ENCODE peak calls at places on chromosomes 5 and 9, in six cellular contexts. W is HTR-8/SVneo, S is KBM-7, B is heart right ventricle, F is fibroblast of villous mesenchyme, J is NCI-H460. Y is an unnamed sample.

GRCh38 chr9:92763721-92764380 is 782 bp downstream of the BICD2 start:
- DNase-seq in S (peak; percentile 53), J (no peak), B (peak; percentile 25), W (no peak), F (no peak), Y (no peak)

GRCh38 chr5:52190737-52191136 is 597.0 kb upstream of the ITGA1 start:
- DNase-seq in S (no peak), J (no peak), W (no peak), F (no peak), B (no peak), Y (no peak)

GRCh38 chr5:86880785-86881492 is 263.2 kb downstream of the COX7C start:
- DNase-seq in B (peak; percentile 44), F (peak; percentile 83), W (peak; percentile 51), S (peak; percentile 71), J (peak; percentile 81), Y (no peak)

GRCh38 chr5:172979778-172980177 is 3.8 kb upstream of the ATP6V0E1 start:
- DNase-seq in F (peak; percentile 31), J (no peak), S (no peak), W (no peak), B (no peak), Y (no peak)

GRCh38 chr9:87445646-87446045 is 52.0 kb upstream of the DAPK1 start:
- DNase-seq in F (peak; percentile 23), S (peak; percentile 70), J (peak; percentile 5), W (peak; percentile 10), B (peak; percentile 9), Y (no peak)

GRCh38 chr9:133122935-133123611 is 2.0 kb upstream of the RALGDS start:
- DNase-seq in S (no peak), F (peak; percentile 78), B (peak; percentile 33), J (no peak), W (no peak), Y (no peak)

GRCh38 chr9:89434636-89435314 is 63.1 kb downstream of the SEMA4D start:
- DNase-seq in S (no peak), B (no peak), F (no peak), J (no peak), W (no peak), Y (no peak)

GRCh38 chr9:34446468-34446891 is 11.9 kb downstream of the FAM219A start:
- DNase-seq in B (no peak), J (no peak), W (no peak), F (peak; percentile 21), S (no peak), Y (no peak)

GRCh38 chr9:107279084-107279483 is 4.0 kb upstream of the RAD23B start:
- DNase-seq in J (no peak), S (no peak), F (no peak), B (no peak), W (no peak), Y (no peak)

GRCh38 chr5:65474129-65474711 is 7.5 kb downstream of the ADAMTS6 start:
- DNase-seq in S (no peak), W (no peak), J (no peak), B (no peak), F (no peak), Y (no peak)